ENCODE peak calls at places on chromosomes 2 and 18, in four cellular contexts. One of them, this sample, is unnamed.

GRCh38 chr2:73089270-73090030 is 17.9 kb upstream of the SFXN5 start:
- DNase-seq in nephron progenitor cell: no peak
- DNase-seq in right lobe of liver: no peak
- DNase-seq in activated CD4-positive, alpha-beta T cell treated with anti-CD3 and anti-CD28 coated beads for 4 hours: no peak
- DNase-seq in this sample: peak

GRCh38 chr2:72916743-72917137 is 579 bp upstream of the EMX1 start:
- DNase-seq in nephron progenitor cell: peak
- DNase-seq in right lobe of liver: no peak
- DNase-seq in activated CD4-positive, alpha-beta T cell treated with anti-CD3 and anti-CD28 coated beads for 4 hours: no peak
- DNase-seq in this sample: no peak

GRCh38 chr2:198127627-198128026 is 323.2 kb downstream of the PLCL1 start:
- DNase-seq in nephron progenitor cell: peak
- DNase-seq in right lobe of liver: peak
- DNase-seq in activated CD4-positive, alpha-beta T cell treated with anti-CD3 and anti-CD28 coated beads for 4 hours: peak
- DNase-seq in this sample: peak

GRCh38 chr18:9058426-9058825 is 44.1 kb upstream of the NDUFV2 start:
- DNase-seq in nephron progenitor cell: no peak
- DNase-seq in right lobe of liver: no peak
- DNase-seq in activated CD4-positive, alpha-beta T cell treated with anti-CD3 and anti-CD28 coated beads for 4 hours: no peak
- DNase-seq in this sample: no peak

GRCh38 chr2:17719562-17720371 is 33.8 kb downstream of the SMC6 start:
- DNase-seq in nephron progenitor cell: no peak
- DNase-seq in right lobe of liver: no peak
- DNase-seq in activated CD4-positive, alpha-beta T cell treated with anti-CD3 and anti-CD28 coated beads for 4 hours: no peak
- DNase-seq in this sample: peak

GRCh38 chr2:69253893-69254292 is 133.1 kb downstream of the GFPT1 start:
- DNase-seq in nephron progenitor cell: no peak
- DNase-seq in right lobe of liver: no peak
- DNase-seq in activated CD4-positive, alpha-beta T cell treated with anti-CD3 and anti-CD28 coated beads for 4 hours: no peak
- DNase-seq in this sample: peak

GRCh38 chr2:49837894-49838293 is 683.6 kb upstream of the FSHR start:
- DNase-seq in nephron progenitor cell: no peak
- DNase-seq in right lobe of liver: no peak
- DNase-seq in activated CD4-positive, alpha-beta T cell treated with anti-CD3 and anti-CD28 coated beads for 4 hours: no peak
- DNase-seq in this sample: no peak

GRCh38 chr2:45591073-45591472 is 20.0 kb downstream of the SRBD1 start:
- DNase-seq in nephron progenitor cell: no peak
- DNase-seq in right lobe of liver: no peak
- DNase-seq in activated CD4-positive, alpha-beta T cell treated with anti-CD3 and anti-CD28 coated beads for 4 hours: no peak
- DNase-seq in this sample: no peak

GRCh38 chr18:63238711-63239110 is 80.9 kb downstream of the BCL2 start:
- DNase-seq in nephron progenitor cell: no peak
- DNase-seq in right lobe of liver: no peak
- DNase-seq in activated CD4-positive, alpha-beta T cell treated with anti-CD3 and anti-CD28 coated beads for 4 hours: no peak
- DNase-seq in this sample: no peak

GRCh38 chr2:164711246-164712138 is 90.2 kb upstream of the GRB14 start:
- DNase-seq in nephron progenitor cell: no peak
- DNase-seq in right lobe of liver: no peak
- DNase-seq in activated CD4-positive, alpha-beta T cell treated with anti-CD3 and anti-CD28 coated beads for 4 hours: no peak
- DNase-seq in this sample: no peak

GRCh38 chr2:100902833-100903405 is 83.0 kb downstream of the NPAS2 start:
- DNase-seq in nephron progenitor cell: no peak
- DNase-seq in right lobe of liver: no peak
- DNase-seq in activated CD4-positive, alpha-beta T cell treated with anti-CD3 and anti-CD28 coated beads for 4 hours: no peak
- DNase-seq in this sample: peak

GRCh38 chr2:213119061-213119809 is 32.2 kb downstream of the IKZF2 start:
- DNase-seq in nephron progenitor cell: no peak
- DNase-seq in right lobe of liver: no peak
- DNase-seq in activated CD4-positive, alpha-beta T cell treated with anti-CD3 and anti-CD28 coated beads for 4 hours: no peak
- DNase-seq in this sample: no peak

GRCh38 chr2:67412424-67412823 is 15.3 kb downstream of the ETAA1 start:
- DNase-seq in nephron progenitor cell: no peak
- DNase-seq in right lobe of liver: no peak
- DNase-seq in activated CD4-positive, alpha-beta T cell treated with anti-CD3 and anti-CD28 coated beads for 4 hours: no peak
- DNase-seq in this sample: no peak

GRCh38 chr18:926946-927345 is 22.3 kb downstream of the ADCYAP1 start:
- DNase-seq in nephron progenitor cell: no peak
- DNase-seq in right lobe of liver: no peak
- DNase-seq in activated CD4-positive, alpha-beta T cell treated with anti-CD3 and anti-CD28 coated beads for 4 hours: no peak
- DNase-seq in this sample: no peak

GRCh38 chr2:98385050-98385699 is 38.9 kb downstream of the CNGA3 start:
- DNase-seq in nephron progenitor cell: peak
- DNase-seq in right lobe of liver: peak
- DNase-seq in activated CD4-positive, alpha-beta T cell treated with anti-CD3 and anti-CD28 coated beads for 4 hours: peak
- DNase-seq in this sample: peak

GRCh38 chr2:41941831-41942230 is 106.0 kb upstream of the PKDCC start:
- DNase-seq in nephron progenitor cell: no peak
- DNase-seq in right lobe of liver: no peak
- DNase-seq in activated CD4-positive, alpha-beta T cell treated with anti-CD3 and anti-CD28 coated beads for 4 hours: no peak
- DNase-seq in this sample: no peak

GRCh38 chr2:166361351-166362153 is 14.2 kb downstream of the SCN9A start:
- DNase-seq in nephron progenitor cell: no peak
- DNase-seq in right lobe of liver: no peak
- DNase-seq in activated CD4-positive, alpha-beta T cell treated with anti-CD3 and anti-CD28 coated beads for 4 hours: no peak
- DNase-seq in this sample: no peak

GRCh38 chr2:234625626-234626253 is 128.9 kb upstream of the ARL4C start:
- DNase-seq in nephron progenitor cell: no peak
- DNase-seq in right lobe of liver: no peak
- DNase-seq in activated CD4-positive, alpha-beta T cell treated with anti-CD3 and anti-CD28 coated beads for 4 hours: no peak
- DNase-seq in this sample: no peak

GRCh38 chr18:80103231-80103630 is 5.8 kb upstream of the ADNP2 start:
- DNase-seq in nephron progenitor cell: no peak
- DNase-seq in right lobe of liver: no peak
- DNase-seq in activated CD4-positive, alpha-beta T cell treated with anti-CD3 and anti-CD28 coated beads for 4 hours: no peak
- DNase-seq in this sample: no peak

GRCh38 chr2:88048541-88048940 is 7.0 kb downstream of the KRCC1 start:
- DNase-seq in nephron progenitor cell: no peak
- DNase-seq in right lobe of liver: no peak
- DNase-seq in activated CD4-positive, alpha-beta T cell treated with anti-CD3 and anti-CD28 coated beads for 4 hours: no peak
- DNase-seq in this sample: no peak

GRCh38 chr2:146985753-146986152 is 859.1 kb upstream of the ACVR2A start:
- DNase-seq in nephron progenitor cell: no peak
- DNase-seq in right lobe of liver: no peak
- DNase-seq in activated CD4-positive, alpha-beta T cell treated with anti-CD3 and anti-CD28 coated beads for 4 hours: no peak
- DNase-seq in this sample: no peak

GRCh38 chr2:69789129-69789528 is 40.3 kb upstream of the GMCL1 start:
- DNase-seq in nephron progenitor cell: peak
- DNase-seq in right lobe of liver: no peak
- DNase-seq in activated CD4-positive, alpha-beta T cell treated with anti-CD3 and anti-CD28 coated beads for 4 hours: no peak
- DNase-seq in this sample: no peak

GRCh38 chr2:60028819-60029218 is 524.6 kb downstream of the BCL11A start:
- DNase-seq in nephron progenitor cell: no peak
- DNase-seq in right lobe of liver: no peak
- DNase-seq in activated CD4-positive, alpha-beta T cell treated with anti-CD3 and anti-CD28 coated beads for 4 hours: no peak
- DNase-seq in this sample: no peak

GRCh38 chr2:165833156-165833555 is 39.1 kb upstream of the GALNT3 start:
- DNase-seq in nephron progenitor cell: no peak
- DNase-seq in right lobe of liver: no peak
- DNase-seq in activated CD4-positive, alpha-beta T cell treated with anti-CD3 and anti-CD28 coated beads for 4 hours: no peak
- DNase-seq in this sample: no peak

GRCh38 chr2:226977775-226978190 is 141.9 kb downstream of the RHBDD1 start:
- DNase-seq in nephron progenitor cell: no peak
- DNase-seq in right lobe of liver: no peak
- DNase-seq in activated CD4-positive, alpha-beta T cell treated with anti-CD3 and anti-CD28 coated beads for 4 hours: no peak
- DNase-seq in this sample: no peak

GRCh38 chr2:7666561-7667259 is 749.5 kb downstream of the RNF144A start:
- DNase-seq in nephron progenitor cell: no peak
- DNase-seq in right lobe of liver: no peak
- DNase-seq in activated CD4-positive, alpha-beta T cell treated with anti-CD3 and anti-CD28 coated beads for 4 hours: no peak
- DNase-seq in this sample: no peak

GRCh38 chr2:30315391-30316055 is 84.2 kb downstream of the LBH start:
- DNase-seq in nephron progenitor cell: no peak
- DNase-seq in right lobe of liver: no peak
- DNase-seq in activated CD4-positive, alpha-beta T cell treated with anti-CD3 and anti-CD28 coated beads for 4 hours: peak
- DNase-seq in this sample: no peak

GRCh38 chr2:118254117-118254516 is 165.8 kb downstream of the INSIG2 start:
- DNase-seq in nephron progenitor cell: no peak
- DNase-seq in right lobe of liver: no peak
- DNase-seq in activated CD4-positive, alpha-beta T cell treated with anti-CD3 and anti-CD28 coated beads for 4 hours: no peak
- DNase-seq in this sample: no peak